ENCODE peak calls at places on chromosome 1, in four cellular contexts. O, W, Z and K are unnamed samples.

GRCh38 chr1:180936110-180937011 is 23.7 kb downstream of the KIAA1614 start:
- DNase-seq in O (no peak), W (no peak), Z (no peak), K (no peak)

GRCh38 chr1:243440406-243440805 is 184.6 kb downstream of the SDCCAG8 start:
- DNase-seq in O (no peak), W (no peak), Z (no peak), K (no peak)

GRCh38 chr1:204031098-204031710 is 41.7 kb upstream of the SOX13 start:
- DNase-seq in O (peak; percentile 30), Z (no peak), W (peak; percentile 49), K (peak; percentile 11)

GRCh38 chr1:245702346-245702745 is 547.6 kb downstream of the KIF26B start:
- DNase-seq in Z (no peak), O (no peak), W (no peak), K (no peak)

GRCh38 chr1:176559474-176560390 is 96.8 kb downstream of the PAPPA2 start:
- DNase-seq in O (peak; percentile 59), W (no peak), Z (peak; percentile 53), K (peak; percentile 62)

GRCh38 chr1:19476440-19477190 is 8.7 kb downstream of the CAPZB start:
- DNase-seq in O (peak; percentile 35), W (no peak), Z (peak; percentile 79), K (peak; percentile 85)

GRCh38 chr1:7580923-7581753 is 190.0 kb upstream of the VAMP3 start:
- DNase-seq in O (no peak), Z (no peak), W (peak; percentile 54), K (peak; percentile 60)

GRCh38 chr1:243280571-243281129 is 24.8 kb downstream of the SDCCAG8 start:
- DNase-seq in O (no peak), W (no peak), Z (no peak), K (no peak)

GRCh38 chr1:11712285-11712684 is 20.8 kb downstream of the DRAXIN start:
- DNase-seq in O (no peak), Z (no peak), W (no peak), K (no peak)

GRCh38 chr1:19062258-19063029 is 106.0 kb upstream of the IFFO2 start:
- DNase-seq in Z (no peak), O (no peak), W (no peak), K (no peak)

GRCh38 chr1:19432943-19433609 is 52.3 kb downstream of the CAPZB start:
- DNase-seq in O (no peak), W (no peak), Z (peak; percentile 56), K (no peak)

GRCh38 chr1:178417858-178418257 is 78.9 kb downstream of the CLEC20A start:
- DNase-seq in Z (peak; percentile 91), W (no peak), O (peak; percentile 83), K (peak; percentile 61)

GRCh38 chr1:67463298-67463960 is 33.2 kb upstream of the SERBP1 start:
- DNase-seq in Z (peak; percentile 27), W (no peak), O (peak; percentile 19), K (peak; percentile 15)

DNA sequence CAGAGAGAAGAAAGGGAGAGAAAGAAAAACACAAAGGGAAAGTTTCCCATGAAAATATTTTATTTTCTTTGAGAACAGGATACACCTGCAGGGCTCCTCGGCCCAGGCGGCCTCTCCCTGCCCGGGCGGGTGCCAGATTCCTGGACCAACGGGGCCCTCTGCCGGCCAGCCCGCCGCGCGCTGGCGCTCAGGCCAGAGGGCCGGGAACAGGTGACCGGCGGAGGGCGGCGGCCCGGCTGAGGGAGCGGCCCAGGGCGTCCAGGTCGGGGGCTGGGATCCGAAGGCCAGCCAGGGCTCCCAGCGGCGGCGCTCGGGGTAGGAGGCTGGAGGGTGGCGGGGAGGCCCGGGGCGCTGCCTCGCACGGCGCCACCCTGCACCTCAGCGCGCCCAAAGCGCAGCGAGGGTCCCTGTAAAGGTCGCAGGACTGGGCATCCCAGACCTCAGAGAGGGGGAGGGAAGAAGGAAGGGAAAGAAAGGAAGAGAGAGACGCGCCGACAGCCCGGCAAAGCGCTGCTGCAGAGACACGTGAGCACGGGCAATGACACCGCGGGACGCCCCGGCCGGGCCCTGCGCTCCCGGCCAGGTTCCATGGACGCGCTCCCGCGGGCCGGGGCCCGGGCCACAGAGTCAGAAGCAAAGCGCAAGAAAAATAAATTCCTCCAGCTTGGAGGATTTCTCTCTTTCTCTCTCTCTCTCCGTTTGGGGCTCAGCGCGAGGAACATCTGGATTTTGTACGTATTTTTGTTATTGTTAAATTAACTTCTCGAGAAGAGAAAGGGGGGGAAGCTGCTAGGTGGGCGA is 908 bp downstream of the WNT9A start:
- DNase-seq in Z (peak; percentile 46), W (peak; percentile 91), O (peak; percentile 71), K (peak; percentile 70)
- TF ChIP-seq CTCF in Z (peak; percentile 80), W (peak; percentile 73), O (peak; percentile 68), K (peak; percentile 63)

GRCh38 chr1:84892657-84893618 is at the start of gene LPAR3:
- DNase-seq in W (no peak), O (no peak), Z (no peak), K (peak; percentile 24)
- H3K4me3 ChIP-seq in W (peak within 1 kb of the TSS; percentile 29), O (peak within 1 kb of the TSS; percentile 20), Z (peak within 1 kb of the TSS; percentile 16), K (peak within 1 kb of the TSS; percentile 43)

GRCh38 chr1:205932776-205933175 is 10.5 kb downstream of the SLC26A9 start:
- DNase-seq in O (no peak), W (no peak), Z (no peak), K (no peak)

GRCh38 chr1:205936316-205936715 is 6.9 kb downstream of the SLC26A9 start:
- DNase-seq in W (peak; percentile 87), Z (no peak), O (no peak), K (no peak)

GRCh38 chr1:205934788-205935187 is 8.5 kb downstream of the SLC26A9 start:
- DNase-seq in O (no peak), W (peak; percentile 84), Z (no peak), K (no peak)

GRCh38 chr1:205935869-205936268 is 7.4 kb downstream of the SLC26A9 start:
- DNase-seq in O (no peak), Z (no peak), W (peak; percentile 81), K (no peak)

DNA sequence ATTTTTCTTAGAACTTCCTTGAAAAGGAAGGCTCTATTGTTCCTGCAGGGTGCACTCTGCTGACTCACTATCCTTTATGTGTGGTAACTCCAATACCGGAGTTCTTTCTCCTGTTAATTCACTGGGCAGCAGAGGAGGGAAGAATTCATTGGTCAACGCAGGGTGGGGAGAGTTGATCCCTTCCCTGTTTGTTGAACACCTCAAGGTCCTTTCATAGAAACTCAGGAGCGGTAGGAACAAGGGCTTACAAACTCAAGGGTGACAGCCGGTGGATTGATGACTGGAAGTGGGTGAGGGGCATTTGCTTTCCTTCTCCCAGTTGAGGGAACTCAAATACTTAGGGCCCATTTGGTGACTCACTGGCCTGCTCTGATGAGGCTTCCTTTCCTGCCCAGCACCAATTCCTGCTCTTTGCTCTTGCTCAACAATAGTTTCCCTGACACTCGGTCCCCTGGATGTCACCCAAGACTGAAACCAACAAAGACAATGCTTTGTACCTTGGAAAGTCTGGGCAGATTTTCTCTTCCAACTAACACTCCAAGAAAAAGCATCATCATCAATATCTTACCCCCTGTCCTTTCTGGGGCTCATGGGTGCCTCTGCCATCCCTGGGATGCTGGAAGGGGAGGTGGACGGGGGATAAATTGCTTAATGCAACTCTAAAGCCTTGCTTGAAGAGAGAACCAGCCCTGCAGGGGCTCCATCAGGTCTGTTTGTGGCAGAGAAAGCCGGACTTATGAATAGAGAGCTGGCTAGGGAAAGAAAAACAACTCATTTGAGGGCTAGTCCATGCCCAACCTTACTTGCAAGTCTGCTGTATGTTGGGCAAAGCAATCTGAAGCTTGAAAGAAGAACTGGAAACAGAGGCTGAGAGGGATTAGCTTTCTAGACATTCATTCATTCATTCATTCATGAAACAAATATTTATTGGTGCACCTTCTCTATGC is 9.3 kb downstream of the SLC26A9 start:
- DNase-seq in W (no peak), O (peak; percentile 77), Z (peak; percentile 56), K (peak; percentile 47)
- TF ChIP-seq CTCF in W (no peak), O (no peak), Z (no peak), K (no peak)

DNA sequence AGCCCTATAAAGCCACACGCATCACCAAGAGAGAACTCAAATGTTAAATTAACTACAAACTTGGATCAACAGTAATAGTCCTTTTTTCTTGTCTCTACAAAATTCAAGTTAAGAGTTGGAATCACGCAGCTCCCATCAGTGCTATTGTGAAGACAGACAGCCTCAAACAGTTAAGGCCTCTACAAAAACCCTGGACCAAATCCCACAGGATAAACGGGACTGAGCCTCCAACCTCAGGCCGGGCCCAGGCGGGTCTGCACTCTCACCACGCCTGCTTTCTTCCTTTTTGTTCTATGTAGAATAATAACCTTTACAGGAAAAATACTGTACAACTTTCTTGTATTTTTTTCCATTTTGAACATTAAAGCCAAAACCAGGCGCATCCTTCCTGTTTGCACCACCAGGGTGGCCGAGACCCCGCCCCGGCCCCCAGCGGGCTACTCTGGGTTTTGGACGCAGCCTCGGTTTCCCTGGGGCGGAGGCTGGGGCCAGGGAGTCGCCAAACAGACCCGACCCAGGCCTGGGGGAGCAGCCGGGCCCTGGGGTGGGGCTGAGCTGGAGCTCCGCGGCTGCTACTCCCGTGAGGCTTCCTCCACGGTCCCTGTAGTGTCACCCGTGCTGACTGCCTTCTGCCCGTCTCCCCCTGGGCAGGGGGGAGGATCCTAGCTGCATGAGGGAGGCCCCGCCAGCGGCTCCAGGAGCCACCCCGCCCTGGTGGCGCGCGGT is 158.4 kb downstream of the CASZ1 start:
- DNase-seq in W (no peak), Z (no peak), O (no peak), K (no peak)
- H3K4me3 ChIP-seq in W (peak overlapping the region; percentile 16), Z (no peak overlapping the region), O (peak overlapping the region; percentile 12), K (no peak overlapping the region)

DNA sequence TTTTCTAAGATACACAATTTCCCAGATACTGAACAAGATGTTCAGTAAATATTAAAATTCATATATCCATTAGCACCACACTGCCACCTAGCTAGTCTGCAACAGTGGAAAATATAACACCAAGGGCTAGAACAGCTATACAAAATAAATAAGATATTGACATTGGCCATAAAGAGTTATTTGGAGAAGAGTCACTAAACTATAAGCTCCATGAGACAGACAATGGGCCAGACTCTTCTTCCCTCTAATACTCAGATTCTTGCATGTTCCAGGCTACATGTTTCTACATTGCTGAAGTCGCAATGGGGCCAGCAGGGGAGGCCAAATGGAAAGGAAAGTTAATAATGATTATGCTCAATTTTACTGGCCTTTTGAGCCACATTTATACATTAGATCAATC is 21.5 kb downstream of the SPATA6 start:
- DNase-seq in O (peak; percentile 14), Z (no peak), W (no peak), K (peak; percentile 47)
- TF ChIP-seq CTCF in O (peak; percentile 46), Z (peak; percentile 14), W (peak; percentile 25), K (peak; percentile 55)

GRCh38 chr1:172894345-172895049 is 156.2 kb downstream of the TNFSF18 start:
- DNase-seq in O (no peak), Z (no peak), W (no peak), K (no peak)
- H3K4me3 ChIP-seq in O (no peak overlapping the region), Z (no peak overlapping the region), W (peak overlapping the region; percentile 2), K (no peak overlapping the region)

DNA sequence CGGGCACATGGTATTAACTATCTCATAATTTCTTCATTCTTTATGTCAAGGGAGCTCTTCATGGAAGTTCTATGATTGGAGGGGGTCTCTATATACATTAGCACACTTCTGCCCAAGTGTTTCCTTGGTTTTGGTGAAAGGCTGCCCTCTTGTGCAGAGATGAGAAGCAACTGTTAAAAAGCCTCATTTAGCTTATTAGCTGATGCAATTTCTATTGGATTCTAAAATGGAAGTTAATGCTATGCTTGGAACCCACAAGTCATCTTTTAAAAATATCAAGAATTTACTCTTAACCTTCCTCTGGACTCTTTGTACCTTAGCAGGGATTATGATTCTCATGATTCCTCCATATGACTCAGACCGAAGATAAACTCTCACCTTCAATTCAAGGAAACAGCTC is 328.9 kb downstream of the PTBP2 start:
- DNase-seq in O (peak; percentile 56), Z (peak; percentile 59), W (no peak), K (peak; percentile 91)
- TF ChIP-seq CTCF in O (peak; percentile 55), Z (peak; percentile 53), W (no peak), K (peak; percentile 72)

GRCh38 chr1:34794001-34794789 is 1.4 kb downstream of the GJA4 start:
- DNase-seq in Z (no peak), W (no peak), O (no peak), K (no peak)
- H3K4me3 ChIP-seq in Z (no peak overlapping the region), W (peak overlapping the region; percentile 49), O (no peak overlapping the region), K (no peak overlapping the region)